ENCODE peak calls at places on chromosomes 1 and 21, in five cellular contexts. V is tibial nerve, B is endodermal cell, D is SK-N-SH, P is lower leg skin. M is an unnamed sample.

GRCh38 chr1:22709891-22710687 is 550 bp upstream of the EPHB2 start:
- DNase-seq in P (no peak), B (peak; percentile 85), D (peak; percentile 89), V (peak; percentile 38), M (no peak)

GRCh38 chr1:41500781-41501518 is 16.5 kb upstream of the EDN2 start:
- DNase-seq in V (no peak), B (peak; percentile 82), D (no peak), P (no peak), M (no peak)

GRCh38 chr1:151570819-151571218 is 30.7 kb downstream of the TUFT1 start:
- DNase-seq in D (no peak), V (no peak), B (no peak), P (no peak), M (no peak)

GRCh38 chr1:77642196-77642595 is 40.3 kb downstream of the ZZZ3 start:
- DNase-seq in D (no peak), B (no peak), V (no peak), P (no peak), M (no peak)

GRCh38 chr1:175521265-175522040 is 221.9 kb downstream of the TNR start:
- DNase-seq in D (no peak), P (no peak), B (no peak), V (no peak), M (no peak)

GRCh38 chr1:93662481-93663190 is 19.0 kb downstream of the BCAR3 start:
- DNase-seq in V (no peak), B (no peak), P (no peak), D (no peak), M (no peak)

GRCh38 chr1:58781541-58782307 is 2.1 kb downstream of the JUN start:
- DNase-seq in B (peak; percentile 66), P (peak; percentile 61), V (peak; percentile 50), D (peak; percentile 73), M (no peak)

GRCh38 chr1:19922015-19922688 is 1.3 kb downstream of the PLA2G2E start:
- DNase-seq in P (no peak), V (no peak), D (no peak), B (peak; percentile 53), M (no peak)

DNA sequence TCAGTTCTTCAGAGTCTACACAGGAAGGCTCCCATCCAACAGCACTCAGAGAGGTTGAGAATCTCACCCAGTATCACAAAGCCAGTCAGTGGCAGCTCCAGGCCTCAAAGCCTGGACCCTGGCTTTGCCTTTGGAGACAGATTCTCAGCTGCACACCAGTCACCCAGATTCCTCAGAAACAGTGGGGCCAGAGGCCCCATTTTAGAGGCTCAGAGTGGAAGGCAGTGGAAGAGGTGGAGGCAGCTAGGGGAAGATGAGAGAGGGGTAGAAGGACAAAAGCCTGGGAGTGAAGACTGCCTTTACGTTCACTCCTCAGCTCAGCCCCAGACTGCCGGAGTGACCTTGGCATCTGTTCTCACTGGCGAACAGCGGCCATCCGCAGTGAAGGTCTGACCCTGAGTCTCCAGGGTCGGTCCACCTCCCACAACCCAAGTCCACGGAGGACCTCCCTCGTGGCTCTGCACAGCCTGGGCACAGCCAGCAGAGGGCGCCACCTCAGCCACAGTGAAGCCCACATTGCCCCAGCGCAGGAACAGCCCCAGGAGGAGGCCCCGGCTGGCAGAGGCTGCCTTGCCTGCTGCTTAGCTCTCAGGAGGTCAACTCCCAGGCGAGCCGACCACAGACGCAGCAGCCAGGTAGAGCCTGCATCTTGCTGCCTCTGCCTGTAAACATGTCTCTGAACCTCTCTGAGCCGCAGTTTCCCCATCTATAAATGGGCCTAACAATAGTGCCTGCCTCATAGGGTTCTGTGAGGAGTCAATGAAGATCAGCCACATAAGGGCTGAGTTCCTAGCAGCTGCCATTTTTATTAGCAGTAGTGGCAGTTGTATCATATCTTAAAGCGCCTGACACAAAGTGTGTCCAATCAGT is 5.9 kb upstream of the FNDC5 start:
- DNase-seq in B (peak; percentile 87), V (no peak), P (no peak), D (peak; percentile 87), M (no peak)
- TF ChIP-seq CTCF in B (peak; percentile 90), V (peak; percentile 53), P (peak; percentile 75), D (peak; percentile 82), M (peak; percentile 77)

DNA sequence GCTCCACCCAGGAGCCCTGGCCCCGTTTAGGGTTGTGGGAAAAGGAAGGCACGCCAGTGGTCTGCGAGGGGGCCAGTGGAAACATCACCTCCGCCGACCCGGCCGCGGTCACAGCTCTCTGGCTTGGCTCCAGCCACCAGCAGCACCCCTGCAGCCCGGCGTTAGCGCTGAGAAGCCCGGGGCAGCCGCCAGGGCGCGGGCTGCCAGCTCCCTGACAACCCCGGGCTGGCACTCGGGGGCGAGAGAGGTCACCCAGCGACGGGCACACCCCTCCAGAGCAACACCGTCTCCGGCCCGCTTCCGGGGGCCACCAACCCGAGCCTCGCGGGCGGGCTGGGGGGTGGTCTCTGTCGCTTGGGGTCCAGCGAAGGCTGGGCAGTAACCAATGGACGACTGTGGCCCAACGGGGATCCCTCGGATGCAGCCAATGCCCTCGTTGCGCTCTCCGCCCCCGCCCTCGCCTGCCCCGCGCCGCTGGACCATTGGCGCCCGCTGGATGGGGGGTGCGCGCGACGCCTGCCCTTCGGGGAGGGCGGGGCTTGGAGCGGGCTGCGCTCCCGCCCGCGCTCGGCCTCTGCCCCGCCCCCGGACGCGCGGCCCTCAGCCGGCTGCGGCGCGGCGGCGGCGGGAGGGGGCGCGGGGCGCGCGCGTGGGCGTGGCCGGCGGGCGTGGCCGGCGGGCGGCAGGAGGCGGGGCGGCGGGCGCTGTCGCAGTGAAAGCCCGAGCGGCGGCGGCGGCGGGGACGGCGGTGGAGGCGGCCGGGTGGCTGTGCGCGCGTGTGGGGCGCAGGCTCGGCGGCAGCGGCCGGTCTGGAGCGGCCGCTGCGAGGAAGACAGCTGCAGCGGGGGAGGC is at the start of gene MAN1C1:
- DNase-seq in P (peak; percentile 68), B (peak; percentile 98), V (peak; percentile 75), D (peak; percentile 99), M (peak; percentile 47)
- TF ChIP-seq CTCF in P (no peak), B (peak; percentile 83), V (peak; percentile 50), D (peak; percentile 50), M (peak; percentile 45)

GRCh38 chr1:205477759-205478247 is 22.0 kb upstream of the BLACAT1 start:
- DNase-seq in P (no peak), B (no peak), V (no peak), D (no peak), M (no peak)
- TF ChIP-seq CTCF in P (no peak), B (peak; percentile 18), V (no peak), D (no peak), M (no peak)

GRCh38 chr1:206503591-206504362 is 3.6 kb upstream of the RASSF5 start:
- DNase-seq in P (peak; percentile 67), B (no peak), V (no peak), D (no peak), M (peak; percentile 54)
- TF ChIP-seq CTCF in P (no peak), B (no peak), V (no peak), D (no peak), M (no peak)

DNA sequence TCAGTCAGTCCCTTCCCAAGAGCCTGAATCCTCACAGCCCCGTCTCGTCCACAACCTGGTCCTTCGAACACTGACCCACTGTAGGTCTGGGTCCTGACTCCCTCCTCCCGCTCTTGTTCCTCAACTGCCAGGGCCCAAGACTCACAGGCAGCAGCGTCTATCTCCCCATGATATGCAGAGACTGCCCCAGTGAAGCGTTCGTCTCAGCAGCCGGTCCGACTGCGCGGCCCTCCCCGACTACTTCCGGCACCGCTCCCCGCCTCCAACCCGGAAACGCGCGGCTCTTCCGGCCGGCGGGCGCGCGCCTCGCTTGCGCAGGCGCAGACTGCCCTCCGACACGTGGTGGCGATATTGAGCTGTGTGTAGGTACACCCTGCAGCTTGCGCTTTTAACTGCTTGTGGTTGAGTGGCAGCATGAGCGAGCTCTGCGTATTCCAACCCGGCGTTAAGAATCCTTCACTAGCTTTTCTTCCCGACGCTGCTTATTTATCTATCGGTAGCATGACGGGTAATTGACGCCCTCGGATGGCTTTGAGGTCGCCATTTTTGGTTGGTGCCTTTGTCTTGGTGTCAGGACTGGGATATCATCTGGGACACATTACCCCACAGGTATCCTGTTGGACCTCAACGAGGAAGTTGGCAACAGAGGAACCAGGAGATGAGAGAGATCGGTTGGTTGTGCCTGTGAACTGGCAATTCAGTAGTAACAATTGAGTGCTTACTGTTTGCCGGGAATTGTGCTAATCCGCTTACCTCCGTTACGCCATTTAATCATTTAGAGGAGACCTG is at the start of gene TAF12:
- DNase-seq in P (peak; percentile 89), V (peak; percentile 81), B (peak; percentile 97), D (peak; percentile 93), M (peak; percentile 51)
- TF ChIP-seq CTCF in P (no peak), V (peak; percentile 53), B (peak; percentile 50), D (peak; percentile 36), M (peak; percentile 31)

DNA sequence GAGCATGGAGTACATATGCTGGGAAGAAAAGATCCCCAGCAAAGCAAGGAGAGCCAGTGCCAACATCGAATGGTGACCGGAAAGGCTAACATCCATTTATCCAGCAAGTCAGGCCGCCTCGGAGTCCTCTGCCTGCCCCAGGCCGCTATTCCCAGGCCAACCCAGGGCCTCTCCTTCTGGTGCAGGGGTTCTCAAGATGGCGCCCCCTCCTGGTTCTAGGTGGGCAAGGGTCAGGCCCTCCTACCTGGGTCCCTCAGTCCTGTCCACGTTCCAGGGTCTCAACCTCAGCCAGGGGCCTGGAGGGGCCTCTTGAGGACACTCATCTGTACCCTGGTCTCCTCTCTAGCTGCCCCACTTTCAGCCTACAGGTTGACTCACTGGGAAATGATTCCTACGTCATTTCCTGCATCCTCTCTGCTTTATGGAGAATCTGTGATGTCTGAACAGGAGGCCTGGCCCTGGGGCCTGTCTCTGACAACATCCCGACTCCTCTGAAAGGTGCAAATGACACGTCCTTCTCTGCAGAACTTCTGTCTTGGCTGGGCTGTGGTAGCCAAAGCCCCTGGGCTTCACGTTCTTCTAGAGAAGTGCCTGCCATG is 145.3 kb downstream of the PSMG1 start:
- DNase-seq in D (no peak), P (no peak), B (peak; percentile 87), V (no peak), M (no peak)
- TF ChIP-seq CTCF in D (peak; percentile 26), P (no peak), B (peak; percentile 75), V (no peak), M (no peak)

M was measured in thoracic aorta.